ENCODE peak calls at places on chromosomes 16 and 17, in eight cellular contexts. V is A549, K is NCI-H2081, E is amniotic epithelial cell, X is dorsolateral prefrontal cortex, R is dermis microvascular lymphatic vessel endothelial cell, N is EL, D is putamen. U is an unnamed sample.

GRCh38 chr17:30996481-30996880 is 25.6 kb downstream of the RNF135 start:
- DNase-seq in V (no peak), K (no peak), E (no peak), X (no peak), R (no peak), N (no peak), D (no peak), U (no peak)

GRCh38 chr17:39737761-39738567 is at the start of gene GRB7:
- DNase-seq in V (peak), K (peak), E (no peak), X (no peak), R (no peak), N (no peak), D (no peak), U (no peak)

GRCh38 chr16:50534091-50534490 is 14.1 kb upstream of the NKD1 start:
- DNase-seq in V (no peak), K (no peak), E (no peak), X (no peak), R (no peak), N (no peak), D (no peak), U (no peak)

GRCh38 chr16:80611930-80612327 is 71.1 kb downstream of the DYNLRB2 start:
- DNase-seq in V (no peak), K (no peak), E (no peak), X (no peak), R (no peak), N (no peak), D (no peak), U (no peak)

GRCh38 chr16:86016201-86016965 is 117.4 kb downstream of the IRF8 start:
- DNase-seq in V (peak), K (peak), E (peak), X (no peak), R (peak), N (peak), D (peak), U (peak)

GRCh38 chr16:50879873-50880695 is 138.2 kb downstream of the CYLD start:
- DNase-seq in V (no peak), K (no peak), E (no peak), X (no peak), R (no peak), N (no peak), D (peak), U (no peak)

GRCh38 chr17:49521088-49521450 is 26.0 kb downstream of the NGFR start:
- DNase-seq in V (no peak), K (no peak), E (no peak), X (no peak), R (no peak), N (no peak), D (no peak), U (no peak)

GRCh38 chr16:12971216-12971615 is 69.8 kb downstream of the SHISA9 start:
- DNase-seq in V (peak), K (no peak), E (peak), X (peak), R (no peak), N (peak), D (peak), U (no peak)

GRCh38 chr17:5883775-5884665 is 186.2 kb upstream of the WSCD1 start:
- DNase-seq in V (no peak), K (no peak), E (no peak), X (no peak), R (no peak), N (peak), D (no peak), U (no peak)

GRCh38 chr17:74259667-74260524 is 14.1 kb upstream of the DNAI2 start:
- DNase-seq in V (no peak), K (no peak), E (no peak), X (no peak), R (no peak), N (no peak), D (no peak), U (no peak)

GRCh38 chr17:1703063-1703462 is 7.1 kb downstream of the TLCD2 start:
- DNase-seq in V (no peak), K (no peak), E (no peak), X (no peak), R (no peak), N (no peak), D (no peak), U (no peak)

GRCh38 chr16:56667581-56668571 is at the start of gene MT1G:
- DNase-seq in V (no peak), K (no peak), E (peak), X (no peak), R (no peak), N (peak), D (no peak), U (no peak)

GRCh38 chr17:28643979-28644781 is 778 bp downstream of the BLTP2 start:
- DNase-seq in V (peak), K (peak), E (peak), X (no peak), R (peak), N (peak), D (no peak), U (peak)

GRCh38 chr16:65069090-65069489 is 52.8 kb downstream of the CDH11 start:
- DNase-seq in V (no peak), K (no peak), E (peak), X (no peak), R (peak), N (peak), D (no peak), U (peak)

GRCh38 chr16:13036600-13036999 is 135.2 kb downstream of the SHISA9 start:
- DNase-seq in V (peak), K (no peak), E (peak), X (no peak), R (peak), N (peak), D (no peak), U (peak)

GRCh38 chr17:77320046-77320445 is 179.3 kb downstream of the SEC14L1 start:
- DNase-seq in V (no peak), K (no peak), E (peak), X (no peak), R (no peak), N (peak), D (no peak), U (no peak)

GRCh38 chr16:83854420-83854819 is 44.5 kb upstream of the MLYCD start:
- DNase-seq in V (no peak), K (no peak), E (no peak), X (no peak), R (no peak), N (no peak), D (no peak), U (no peak)

GRCh38 chr16:68972720-68973119 is 129.4 kb downstream of the TANGO6 start:
- DNase-seq in V (peak), K (no peak), E (peak), X (no peak), R (peak), N (peak), D (no peak), U (peak)

GRCh38 chr17:7889166-7889584 is 586 bp downstream of the CHD3 start:
- DNase-seq in V (peak), K (peak), E (peak), X (peak), R (peak), N (peak), D (peak), U (peak)

GRCh38 chr17:37483311-37484039 is 6.2 kb upstream of the DUSP14 start:
- DNase-seq in V (no peak), K (no peak), E (peak), X (peak), R (peak), N (peak), D (peak), U (no peak)

GRCh38 chr16:59697746-59698145 is 963.6 kb upstream of the GOT2 start:
- DNase-seq in V (no peak), K (no peak), E (no peak), X (no peak), R (no peak), N (peak), D (no peak), U (no peak)

GRCh38 chr17:59366773-59367656 is 35.6 kb downstream of the YPEL2 start:
- DNase-seq in V (no peak), K (peak), E (peak), X (no peak), R (peak), N (peak), D (no peak), U (peak)

GRCh38 chr16:89642574-89642973 is 14.9 kb downstream of the CHMP1A start:
- DNase-seq in V (no peak), K (no peak), E (no peak), X (no peak), R (no peak), N (no peak), D (no peak), U (no peak)

GRCh38 chr16:56532714-56533113 is 12.9 kb upstream of the BBS2 start:
- DNase-seq in V (no peak), K (no peak), E (no peak), X (no peak), R (no peak), N (no peak), D (no peak), U (no peak)

GRCh38 chr16:86424413-86424812 is 85.9 kb upstream of the FOXF1 start:
- DNase-seq in V (no peak), K (no peak), E (peak), X (no peak), R (no peak), N (no peak), D (no peak), U (no peak)

GRCh38 chr16:86222541-86222940 is 287.8 kb upstream of the FOXF1 start:
- DNase-seq in V (no peak), K (no peak), E (peak), X (no peak), R (no peak), N (peak), D (no peak), U (no peak)

GRCh38 chr17:72121164-72122001 is 563 bp downstream of the SOX9 start:
- DNase-seq in V (peak), K (peak), E (peak), X (peak), R (no peak), N (peak), D (peak), U (no peak)

GRCh38 chr17:48179071-48179945 is 71.7 kb downstream of the SNX11 start:
- DNase-seq in V (no peak), K (no peak), E (peak), X (no peak), R (no peak), N (peak), D (no peak), U (no peak)

GRCh38 chr16:775236-775796 is 12.9 kb downstream of the RPUSD1 start:
- DNase-seq in V (no peak), K (no peak), E (no peak), X (no peak), R (no peak), N (no peak), D (no peak), U (no peak)

GRCh38 chr17:65856865-65857264 is 295.4 kb upstream of the AXIN2 start:
- DNase-seq in V (no peak), K (no peak), E (no peak), X (no peak), R (no peak), N (peak), D (no peak), U (no peak)

GRCh38 chr17:60496051-60496450 is 30.0 kb downstream of the APPBP2 start:
- DNase-seq in V (no peak), K (no peak), E (no peak), X (no peak), R (no peak), N (no peak), D (no peak), U (no peak)

GRCh38 chr16:67029249-67030096 is 524 bp downstream of the CBFB start:
- DNase-seq in V (peak), K (no peak), E (peak), X (peak), R (peak), N (peak), D (peak), U (peak)

GRCh38 chr17:6098466-6099180 is 28.4 kb downstream of the WSCD1 start:
- DNase-seq in V (no peak), K (peak), E (no peak), X (no peak), R (peak), N (no peak), D (no peak), U (peak)

GRCh38 chr17:53217311-53217710 is 605.4 kb upstream of the KIF2B start:
- DNase-seq in V (no peak), K (no peak), E (no peak), X (no peak), R (peak), N (no peak), D (no peak), U (no peak)

GRCh38 chr17:28763804-28764266 is 20.0 kb downstream of the TRAF4 start:
- DNase-seq in V (peak), K (peak), E (peak), X (peak), R (peak), N (peak), D (no peak), U (peak)

GRCh38 chr16:58495861-58496331 is 4.0 kb upstream of the NDRG4 start:
- DNase-seq in V (no peak), K (no peak), E (no peak), X (no peak), R (no peak), N (no peak), D (no peak), U (no peak)

GRCh38 chr17:6756425-6757012 is 673 bp downstream of the XAF1 start:
- DNase-seq in V (no peak), K (no peak), E (no peak), X (no peak), R (no peak), N (peak), D (no peak), U (no peak)

U was measured in endothelial cell of umbilical vein.